ENCODE peak calls at places on chromosome 17, in seven cellular contexts. W, T, Q, Z, X, D and L are unnamed samples.

GRCh38 chr17:81164464-81165245 is 652 bp upstream of the PVALEF start:
- DNase-seq in W (no peak), T (no peak), Q (no peak), Z (no peak), X (no peak), D (no peak), L (no peak)

GRCh38 chr17:2058521-2059124 is 3.7 kb downstream of the HIC1 start:
- DNase-seq in W (no peak), T (peak; percentile 88), Q (no peak), Z (no peak), X (peak; percentile 78), D (no peak), L (peak; percentile 74)

GRCh38 chr17:28249706-28250105 is 69.3 kb upstream of the TMEM97 start:
- DNase-seq in W (no peak), T (no peak), Q (no peak), Z (no peak), X (no peak), D (no peak), L (no peak)

GRCh38 chr17:65371702-65372101 is 189.7 kb downstream of the AXIN2 start:
- DNase-seq in W (no peak), T (no peak), Q (no peak), Z (no peak), X (no peak), D (no peak), L (no peak)

GRCh38 chr17:80319262-80319998 is 58.8 kb downstream of the RNF213 start:
- DNase-seq in W (no peak), T (no peak), Q (no peak), Z (no peak), X (no peak), D (no peak), L (no peak)

GRCh38 chr17:16950488-16950887 is 21.4 kb downstream of the TNFRSF13B start:
- DNase-seq in W (no peak), T (no peak), Q (no peak), Z (no peak), X (no peak), D (no peak), L (no peak)

GRCh38 chr17:8830141-8830540 is 31.0 kb upstream of the MFSD6L start:
- DNase-seq in W (no peak), T (no peak), Q (no peak), Z (no peak), X (no peak), D (no peak), L (peak; percentile 5)

GRCh38 chr17:29124135-29124930 is 55.9 kb downstream of the MYO18A start:
- DNase-seq in W (no peak), T (peak; percentile 67), Q (peak; percentile 58), Z (peak; percentile 80), X (no peak), D (peak; percentile 87), L (no peak)

GRCh38 chr17:42260318-42260717 is 15.9 kb downstream of the STAT5B start:
- DNase-seq in W (no peak), T (no peak), Q (no peak), Z (no peak), X (no peak), D (no peak), L (no peak)

GRCh38 chr17:15157051-15157450 is 108.1 kb downstream of the PMP22 start:
- DNase-seq in W (no peak), T (no peak), Q (no peak), Z (no peak), X (no peak), D (no peak), L (no peak)

GRCh38 chr17:19630035-19630434 is 18.5 kb upstream of the ALDH3A2 start:
- DNase-seq in W (no peak), T (no peak), Q (no peak), Z (no peak), X (no peak), D (no peak), L (no peak)

GRCh38 chr17:4951486-4951885 is 567 bp downstream of the ENO3 start:
- DNase-seq in W (no peak), T (no peak), Q (no peak), Z (no peak), X (no peak), D (no peak), L (no peak)

GRCh38 chr17:64736804-64737492 is 74.8 kb upstream of the SMURF2 start:
- DNase-seq in W (no peak), T (peak; percentile 39), Q (peak; percentile 41), Z (peak; percentile 87), X (no peak), D (peak; percentile 62), L (peak; percentile 50)

GRCh38 chr17:34926661-34927060 is 34.6 kb downstream of the CCT6B start:
- DNase-seq in W (no peak), T (peak; percentile 1), Q (no peak), Z (no peak), X (no peak), D (no peak), L (no peak)

GRCh38 chr17:21397341-21398050 is 21.3 kb downstream of the KCNJ12 start:
- DNase-seq in W (no peak), T (no peak), Q (no peak), Z (no peak), X (peak; percentile 43), D (no peak), L (no peak)

GRCh38 chr17:61809816-61810392 is 53.4 kb downstream of the BRIP1 start:
- DNase-seq in W (no peak), T (no peak), Q (no peak), Z (peak; percentile 92), X (no peak), D (peak; percentile 92), L (no peak)

GRCh38 chr17:73566905-73567782 is 77.1 kb downstream of the SDK2 start:
- DNase-seq in W (no peak), T (peak; percentile 15), Q (no peak), Z (no peak), X (no peak), D (no peak), L (no peak)

GRCh38 chr17:79047291-79047920 is 23.4 kb downstream of the C1QTNF1 start:
- DNase-seq in W (no peak), T (no peak), Q (no peak), Z (no peak), X (no peak), D (no peak), L (no peak)

GRCh38 chr17:45893725-45894021 is 681 bp upstream of the MAPT start:
- DNase-seq in W (no peak), T (no peak), Q (no peak), Z (no peak), X (no peak), D (no peak), L (no peak)

GRCh38 chr17:28946239-28946638 is 5.1 kb downstream of the PHF12 start:
- DNase-seq in W (no peak), T (no peak), Q (no peak), Z (no peak), X (no peak), D (peak; percentile 85), L (no peak)

GRCh38 chr17:43766413-43767052 is 7.9 kb upstream of the SOST start:
- DNase-seq in W (peak; percentile 9), T (peak; percentile 46), Q (no peak), Z (peak; percentile 73), X (peak; percentile 64), D (peak; percentile 60), L (no peak)

GRCh38 chr17:64707077-64707591 is 45.0 kb upstream of the SMURF2 start:
- DNase-seq in W (no peak), T (no peak), Q (peak; percentile 99), Z (peak; percentile 74), X (peak; percentile 94), D (peak; percentile 91), L (no peak)

GRCh38 chr17:67992541-67993152 is 3.6 kb downstream of the C17orf58 start:
- DNase-seq in W (no peak), T (no peak), Q (no peak), Z (no peak), X (no peak), D (no peak), L (no peak)

GRCh38 chr17:44071772-44072171 is 1.2 kb downstream of the G6PC3 start:
- DNase-seq in W (no peak), T (no peak), Q (no peak), Z (no peak), X (no peak), D (no peak), L (no peak)

GRCh38 chr17:40124279-40125141 is 2.7 kb downstream of the MSL1 start:
- DNase-seq in W (no peak), T (no peak), Q (no peak), Z (no peak), X (no peak), D (no peak), L (no peak)

GRCh38 chr17:55576237-55576998 is 65.2 kb upstream of the SMIM36 start:
- DNase-seq in W (no peak), T (peak; percentile 24), Q (peak; percentile 31), Z (peak; percentile 53), X (peak; percentile 34), D (no peak), L (no peak)

GRCh38 chr17:64146418-64147109 is 16.6 kb upstream of the ERN1 start:
- DNase-seq in W (no peak), T (peak; percentile 71), Q (peak; percentile 26), Z (peak; percentile 66), X (peak; percentile 72), D (peak; percentile 62), L (no peak)

GRCh38 chr17:8109669-8110455 is 8.5 kb downstream of the ALOXE3 start:
- DNase-seq in W (peak; percentile 72), T (peak; percentile 73), Q (no peak), Z (peak; percentile 59), X (peak; percentile 49), D (peak; percentile 55), L (peak; percentile 64)

GRCh38 chr17:8391711-8392110 is 5.9 kb downstream of the RNF222 start:
- DNase-seq in W (no peak), T (no peak), Q (no peak), Z (no peak), X (no peak), D (no peak), L (no peak)

GRCh38 chr17:58300336-58300735 is 19.6 kb upstream of the MPO start:
- DNase-seq in W (no peak), T (no peak), Q (no peak), Z (no peak), X (no peak), D (no peak), L (no peak)

GRCh38 chr17:77510133-77510796 is 369.5 kb downstream of the SEC14L1 start:
- DNase-seq in W (no peak), T (no peak), Q (no peak), Z (no peak), X (no peak), D (no peak), L (no peak)

GRCh38 chr17:58487589-58488427 is at the start of gene HSF5:
- DNase-seq in W (peak; percentile 55), T (peak; percentile 56), Q (no peak), Z (no peak), X (peak; percentile 28), D (no peak), L (peak; percentile 67)

GRCh38 chr17:42814633-42815399 is 9.3 kb downstream of the BECN1 start:
- DNase-seq in W (no peak), T (no peak), Q (no peak), Z (peak; percentile 99), X (no peak), D (peak; percentile 84), L (no peak)

GRCh38 chr17:81959362-81960129 is 1.4 kb downstream of the NOTUM start:
- DNase-seq in W (peak; percentile 62), T (peak; percentile 70), Q (no peak), Z (peak; percentile 78), X (peak; percentile 75), D (peak; percentile 65), L (peak; percentile 71)

GRCh38 chr17:17512866-17513265 is 16.7 kb upstream of the RASD1 start:
- DNase-seq in W (no peak), T (no peak), Q (no peak), Z (no peak), X (peak; percentile 4), D (no peak), L (no peak)

GRCh38 chr17:72788950-72789585 is 303.4 kb downstream of the SLC39A11 start:
- DNase-seq in W (no peak), T (no peak), Q (no peak), Z (peak; percentile 57), X (no peak), D (peak; percentile 18), L (no peak)

GRCh38 chr17:47719411-47720152 is 13.5 kb upstream of the TBX21 start:
- DNase-seq in W (peak; percentile 51), T (peak; percentile 63), Q (peak; percentile 66), Z (no peak), X (no peak), D (no peak), L (peak; percentile 61)

GRCh38 chr17:83136156-83136555 is 56.7 kb downstream of the METRNL start:
- DNase-seq in W (no peak), T (no peak), Q (no peak), Z (no peak), X (no peak), D (no peak), L (no peak)